ENCODE peak calls at places on chromosomes 3 and 15, in seven cellular contexts. C is nucleus accumbens; X is HuH-7.5; I is Daoy; D is iris pigment epithelial cell; V is stimulated activated CD4-positive, alpha-beta T cell treated with anti-CD3 and anti-CD28 coated beads, Interleukin-1b, Interleukin-23, amount 100 ng/mL, for 1 hour; M is neuronal stem cell. A is an unnamed sample.

GRCh38 chr3:108125550-108126071 is 34.8 kb upstream of the CD47 start:
- DNase-seq in C (no peak), X (no peak), I (no peak), D (no peak), V (no peak), M (no peak), A (no peak)

GRCh38 chr3:43885908-43886618 is 195.3 kb downstream of the ABHD5 start:
- DNase-seq in C (no peak), X (no peak), I (no peak), D (no peak), V (no peak), M (no peak), A (no peak)

GRCh38 chr15:96417760-96418130 is 87.2 kb downstream of the NR2F2 start:
- DNase-seq in C (no peak), X (no peak), I (no peak), D (no peak), V (no peak), M (no peak), A (no peak)

GRCh38 chr3:117820900-117821299 is 1111.3 kb downstream of the TUSC7 start:
- DNase-seq in C (no peak), X (no peak), I (peak), D (peak), V (no peak), M (no peak), A (peak)

GRCh38 chr3:197960694-197961581 is 921 bp downstream of the LMLN start:
- DNase-seq in C (no peak), X (no peak), I (peak), D (no peak), V (no peak), M (no peak), A (peak)

GRCh38 chr15:40941078-40941527 is 12.0 kb downstream of the DLL4 start:
- DNase-seq in C (no peak), X (no peak), I (no peak), D (no peak), V (no peak), M (no peak), A (no peak)

GRCh38 chr3:56322862-56323261 is 145.4 kb downstream of the ERC2 start:
- DNase-seq in C (no peak), X (no peak), I (no peak), D (no peak), V (no peak), M (no peak), A (no peak)

GRCh38 chr3:112308151-112308911 is 14.3 kb upstream of the SLC9C1 start:
- DNase-seq in C (no peak), X (no peak), I (no peak), D (peak), V (no peak), M (peak), A (peak)

GRCh38 chr15:101578443-101578894 is 73.7 kb downstream of the TM2D3 start:
- DNase-seq in C (peak), X (peak), I (peak), D (peak), V (no peak), M (no peak), A (peak)

GRCh38 chr3:192514754-192515660 is 212.3 kb downstream of the FGF12 start:
- DNase-seq in C (no peak), X (peak), I (peak), D (no peak), V (no peak), M (peak), A (no peak)

GRCh38 chr15:23589012-23589411 is 23.5 kb downstream of the MKRN3 start:
- DNase-seq in C (no peak), X (no peak), I (no peak), D (no peak), V (no peak), M (no peak), A (no peak)

GRCh38 chr15:76871930-76872329 is 33.2 kb downstream of the SCAPER start:
- DNase-seq in C (no peak), X (no peak), I (no peak), D (peak), V (no peak), M (no peak), A (no peak)

GRCh38 chr15:27399236-27399635 is 428.3 kb downstream of the GABRG3 start:
- DNase-seq in C (no peak), X (no peak), I (no peak), D (no peak), V (no peak), M (no peak), A (no peak)

GRCh38 chr3:139561959-139562676 is 22.6 kb upstream of the RBP1 start:
- DNase-seq in C (peak), X (peak), I (peak), D (peak), V (no peak), M (no peak), A (peak)

GRCh38 chr3:124601189-124601588 is 129.1 kb upstream of the UMPS start:
- DNase-seq in C (no peak), X (no peak), I (no peak), D (no peak), V (no peak), M (no peak), A (no peak)

GRCh38 chr3:72375237-72376154 is 472.7 kb downstream of the SHQ1 start:
- DNase-seq in C (no peak), X (no peak), I (no peak), D (no peak), V (peak), M (no peak), A (no peak)